ENCODE peak calls at places on chromosomes 1 and 21, in four cellular contexts. Y is heart right ventricle, B is left ventricle myocardium inferior, W is uterus. H is an unnamed sample.
A peak's percentile ranks its signal among the peaks of the same experiment; 100 is the strongest.

GRCh38 chr1:50697440-50698421 is 262.3 kb downstream of the FAF1 start:
- DNase-seq in Y (no peak), B (no peak), W (no peak), H (peak; percentile 40)

GRCh38 chr1:243440406-243440805 is 184.6 kb downstream of the SDCCAG8 start:
- DNase-seq in Y (no peak), B (no peak), W (no peak), H (no peak)

GRCh38 chr1:106619827-106620134 is 436.7 kb upstream of the PRMT6 start:
- DNase-seq in Y (no peak), B (no peak), W (no peak), H (no peak)

GRCh38 chr1:28973850-28974841 is 59.8 kb downstream of the EPB41 start:
- DNase-seq in Y (no peak), B (no peak), W (no peak), H (no peak)

GRCh38 chr21:43323244-43324005 is 103.5 kb downstream of the SIK1 start:
- DNase-seq in Y (peak; percentile 76), B (peak; percentile 83), W (no peak), H (no peak)

GRCh38 chr1:246428542-246429308 is 78.4 kb downstream of the SMYD3 start:
- DNase-seq in Y (no peak), B (no peak), W (no peak), H (no peak)

GRCh38 chr1:230772457-230773395 is 25.5 kb downstream of the CAPN9 start:
- DNase-seq in Y (peak; percentile 76), B (peak; percentile 57), W (no peak), H (peak; percentile 60)

GRCh38 chr1:208026880-208027438 is 116.0 kb upstream of the CD34 start:
- DNase-seq in Y (no peak), B (peak; percentile 48), W (no peak), H (no peak)

GRCh38 chr21:35136586-35137254 is 87.6 kb upstream of the RUNX1 start:
- DNase-seq in Y (no peak), B (no peak), W (no peak), H (peak; percentile 29)

GRCh38 chr21:37198989-37199924 is 67.9 kb downstream of the VPS26C start:
- DNase-seq in Y (no peak), B (no peak), W (no peak), H (no peak)

GRCh38 chr1:168089326-168089978 is 47.3 kb downstream of the GPR161 start:
- DNase-seq in Y (no peak), B (no peak), W (no peak), H (no peak)

GRCh38 chr21:26686705-26687104 is 113.6 kb upstream of the CYYR1 start:
- DNase-seq in Y (no peak), B (no peak), W (no peak), H (no peak)

GRCh38 chr1:211704567-211704942 is 29.1 kb upstream of the NEK2 start:
- DNase-seq in Y (no peak), B (no peak), W (no peak), H (no peak)

GRCh38 chr21:34884346-34884929 is 164.7 kb downstream of the RUNX1 start:
- DNase-seq in Y (no peak), B (no peak), W (no peak), H (no peak)

GRCh38 chr1:203306970-203307541 is 1.7 kb downstream of the BTG2 start:
- DNase-seq in Y (no peak), B (no peak), W (no peak), H (no peak)

GRCh38 chr1:223706077-223706988 is 6.0 kb upstream of the CAPN2 start:
- DNase-seq in Y (no peak), B (no peak), W (peak; percentile 75), H (peak; percentile 88)

GRCh38 chr1:32242341-32242851 is 4.6 kb upstream of the FAM167B start:
- DNase-seq in Y (peak; percentile 57), B (peak; percentile 59), W (peak; percentile 29), H (peak; percentile 38)

GRCh38 chr1:1206376-1207253 is at the start of gene TNFRSF18:
- DNase-seq in Y (no peak), B (peak; percentile 9), W (no peak), H (peak; percentile 62)

GRCh38 chr1:114758251-114758832 is 558 bp upstream of the CSDE1 start:
- DNase-seq in Y (no peak), B (no peak), W (no peak), H (no peak)

GRCh38 chr1:201335174-201335870 is 42.2 kb downstream of the TNNT2 start:
- DNase-seq in Y (no peak), B (no peak), W (no peak), H (no peak)

GRCh38 chr1:214331827-214332423 is 51.0 kb downstream of the SMYD2 start:
- DNase-seq in Y (no peak), B (no peak), W (no peak), H (peak; percentile 56)

GRCh38 chr1:183804916-183805734 is at the start of gene RGL1:
- DNase-seq in Y (peak; percentile 76), B (peak; percentile 76), W (peak; percentile 79), H (peak; percentile 91)

GRCh38 chr1:16719571-16720402 is 20.5 kb upstream of the RNU1-4 start:
- DNase-seq in Y (no peak), B (no peak), W (no peak), H (no peak)

GRCh38 chr1:100627936-100628335 is 90.0 kb downstream of the GPR88 start:
- DNase-seq in Y (no peak), B (no peak), W (no peak), H (no peak)

GRCh38 chr1:35876988-35877387 is 6.0 kb upstream of the AGO1 start:
- DNase-seq in Y (no peak), B (no peak), W (no peak), H (peak; percentile 48)

GRCh38 chr1:59751801-59752200 is 62.9 kb upstream of the HOOK1 start:
- DNase-seq in Y (no peak), B (no peak), W (no peak), H (no peak)

GRCh38 chr1:227763246-227764018 is 28.2 kb downstream of the SNAP47 start:
- DNase-seq in Y (no peak), B (peak; percentile 12), W (no peak), H (no peak)

GRCh38 chr1:218585565-218586184 is 240.5 kb downstream of the TGFB2 start:
- DNase-seq in Y (peak; percentile 6), B (no peak), W (no peak), H (peak; percentile 87)

GRCh38 chr1:60277269-60277668 is 203.7 kb upstream of the C1orf87 start:
- DNase-seq in Y (no peak), B (no peak), W (no peak), H (no peak)

GRCh38 chr1:186302378-186302920 is 72.6 kb downstream of the TPR start:
- DNase-seq in Y (no peak), B (no peak), W (no peak), H (no peak)

GRCh38 chr1:210250998-210251679 is 18.5 kb downstream of the SERTAD4 start:
- DNase-seq in Y (peak; percentile 35), B (peak; percentile 40), W (peak; percentile 64), H (peak; percentile 41)

GRCh38 chr1:232462200-232462599 is 167.7 kb downstream of the SIPA1L2 start:
- DNase-seq in Y (no peak), B (no peak), W (no peak), H (no peak)

GRCh38 chr1:219871427-219872057 is 56.8 kb downstream of the SLC30A10 start:
- DNase-seq in Y (no peak), B (no peak), W (no peak), H (no peak)

GRCh38 chr21:32094792-32095191 is 184.1 kb downstream of the MIS18A start:
- DNase-seq in Y (no peak), B (no peak), W (no peak), H (peak; percentile 40)

GRCh38 chr1:197199923-197200467 is 53.5 kb upstream of the ASPM start:
- DNase-seq in Y (no peak), B (no peak), W (no peak), H (peak; percentile 19)

GRCh38 chr1:238063454-238063853 is 172.7 kb upstream of the ZP4 start:
- DNase-seq in Y (no peak), B (no peak), W (no peak), H (no peak)

GRCh38 chr21:45530423-45531113 is 11.7 kb downstream of the SLC19A1 start:
- DNase-seq in Y (no peak), B (peak; percentile 7), W (no peak), H (no peak)

GRCh38 chr1:191396622-191397021 is 761.6 kb upstream of the RGS18 start:
- DNase-seq in Y (no peak), B (no peak), W (no peak), H (no peak)
- H3K27me3 ChIP-seq in Y (no peaks in the 10 kb centered on the region), B (no peaks in the 10 kb centered on the region), W (no peaks in the 10 kb centered on the region), H (no peaks in the 10 kb centered on the region)

GRCh38 chr1:6585841-6586240 is 6.0 kb downstream of the ZBTB48 start:
- DNase-seq in Y (no peak), B (no peak), W (no peak), H (no peak)
- H3K27me3 ChIP-seq in Y (no peaks in the 10 kb centered on the region), B (no peaks in the 10 kb centered on the region), W (no peaks in the 10 kb centered on the region), H (no peaks in the 10 kb centered on the region)

DNA sequence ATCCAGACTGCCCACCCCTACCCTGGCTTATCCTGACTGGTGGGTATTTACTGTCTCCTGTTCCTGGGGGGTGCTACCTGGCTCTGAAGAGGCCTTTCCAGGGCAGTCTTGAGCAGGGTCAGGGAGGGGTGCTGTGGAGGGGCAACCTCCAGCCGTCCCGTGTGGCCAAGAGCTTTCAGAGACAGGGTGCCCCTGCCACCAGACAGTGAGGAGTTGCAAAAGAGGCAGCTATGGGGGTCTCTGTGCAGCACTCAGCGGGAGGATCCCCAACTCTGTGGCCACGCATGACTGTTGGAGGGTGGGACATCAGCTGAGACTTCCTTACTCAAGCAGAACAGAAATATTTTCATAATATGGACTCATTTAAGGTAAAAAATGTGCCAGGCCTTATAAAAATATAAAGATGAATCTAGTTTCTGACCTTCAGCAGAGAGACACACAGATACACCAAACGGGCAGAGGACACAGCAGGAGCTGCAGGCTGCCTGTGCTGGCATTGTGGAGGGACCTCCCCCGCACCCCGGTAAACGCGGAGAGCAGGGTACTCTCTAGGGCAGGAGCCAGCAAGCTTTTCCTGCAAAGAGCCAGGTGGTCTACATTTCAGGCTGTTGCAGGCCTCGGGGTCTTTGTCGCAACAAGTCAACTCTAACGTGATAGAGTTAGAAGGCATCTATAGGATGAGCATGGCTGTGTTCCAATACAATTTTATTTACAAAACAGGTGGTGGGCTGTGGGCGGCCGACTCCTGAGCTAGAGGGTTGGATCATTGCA is 252.6 kb downstream of the RHOU start:
- DNase-seq in Y (no peak), B (no peak), W (no peak), H (no peak)
- H3K27me3 ChIP-seq in Y (no peaks in the 10 kb centered on the region), B (no peaks in the 10 kb centered on the region), W (no peaks in the 10 kb centered on the region), H (no peaks in the 10 kb centered on the region)

GRCh38 chr21:29943885-29944284 is 4.1 kb upstream of the GRIK1 start:
- DNase-seq in Y (no peak), B (no peak), W (no peak), H (no peak)

GRCh38 chr21:29942033-29942432 is 2.2 kb upstream of the GRIK1 start:
- DNase-seq in Y (no peak), B (no peak), W (no peak), H (no peak)

GRCh38 chr21:29940993-29941392 is 1.2 kb upstream of the GRIK1 start:
- DNase-seq in Y (no peak), B (no peak), W (no peak), H (peak; percentile 5)

GRCh38 chr21:29939859-29940245 is at the start of gene GRIK1:
- DNase-seq in Y (no peak), B (no peak), W (no peak), H (no peak)

GRCh38 chr21:29938968-29939858 is 583 bp downstream of the GRIK1 start:
- DNase-seq in Y (no peak), B (no peak), W (no peak), H (peak; percentile 26)
- H3K27me3 ChIP-seq in Y (peaks cover 48% of the 10 kb centered on the region), B (peaks cover 90% of the 10 kb centered on the region), W (no peaks in the 10 kb centered on the region), H (peaks cover 97% of the 10 kb centered on the region)